ENCODE peak calls at places on chromosomes 12 and 14, in eight cellular contexts. L is mucosa of descending colon, Z is fibroblast of lung, T is left cardiac atrium, G is A549, K is HepG2, C is AG09319, A is brain microvascular endothelial cell. H is an unnamed sample.

GRCh38 chr12:132275110-132275531 is 54.3 kb downstream of the GALNT9 start:
- DNase-seq in L (peak; percentile 65), Z (peak; percentile 36), T (no peak), G (peak; percentile 92), K (peak; percentile 16), C (no peak), A (peak; percentile 22), H (no peak)

GRCh38 chr12:6471992-6472366 is 1.5 kb upstream of the VAMP1 start:
- DNase-seq in L (no peak), Z (no peak), T (no peak), G (peak; percentile 17), K (no peak), C (no peak), A (no peak), H (no peak)

GRCh38 chr12:45863332-45863731 is 127.0 kb downstream of the SCAF11 start:
- DNase-seq in L (no peak), Z (no peak), T (no peak), G (no peak), K (no peak), C (no peak), A (no peak), H (no peak)

GRCh38 chr12:98894412-98895085 is 249.5 kb downstream of the APAF1 start:
- DNase-seq in L (no peak), Z (no peak), T (no peak), G (no peak), K (no peak), C (no peak), A (no peak), H (no peak)

GRCh38 chr12:102172436-102172835 is 25.2 kb downstream of the PMCH start:
- DNase-seq in L (no peak), Z (peak; percentile 86), T (no peak), G (no peak), K (no peak), C (peak; percentile 37), A (peak; percentile 62), H (peak; percentile 26)

GRCh38 chr12:53492188-53492587 is 7.1 kb downstream of the MAP3K12 start:
- DNase-seq in L (no peak), Z (no peak), T (no peak), G (no peak), K (no peak), C (no peak), A (no peak), H (no peak)

GRCh38 chr14:38143651-38144505 is 63.8 kb upstream of the SSTR1 start:
- DNase-seq in L (no peak), Z (peak; percentile 76), T (no peak), G (no peak), K (no peak), C (peak; percentile 18), A (peak; percentile 11), H (peak; percentile 44)

GRCh38 chr12:94670885-94671284 is 20.5 kb upstream of the TMCC3 start:
- DNase-seq in L (no peak), Z (no peak), T (no peak), G (no peak), K (no peak), C (no peak), A (no peak), H (no peak)

GRCh38 chr12:88243886-88244491 is 101.9 kb downstream of the TMTC3 start:
- DNase-seq in L (no peak), Z (peak; percentile 25), T (no peak), G (no peak), K (no peak), C (no peak), A (no peak), H (no peak)

H was measured in retinal pigment epithelial cell.